ENCODE peak calls at places on chromosomes 16 and 17, in ten cellular contexts. One of them, this sample, is unnamed.

GRCh38 chr16:87550510-87550961 is 51.8 kb upstream of the JPH3 start:
- DNase-seq in cardiac muscle cell: no peak
- DNase-seq in A549: peak
- DNase-seq in Peyer's patch: peak
- DNase-seq in A172: no peak
- DNase-seq in thoracic aorta: no peak
- DNase-seq in central memory CD4-positive, alpha-beta T cell: peak
- DNase-seq in activated T-cell treated with anti-CD3 and anti-CD28 coated beads, Interleukin-2, amount 50 U/mL, for 48 hours: peak
- DNase-seq in aorta: no peak
- DNase-seq in GM23338: peak
- DNase-seq in this sample: no peak

GRCh38 chr17:35239823-35240222 is 3.0 kb upstream of the SLFN5 start:
- DNase-seq in cardiac muscle cell: peak
- DNase-seq in A549: no peak
- DNase-seq in Peyer's patch: no peak
- DNase-seq in A172: no peak
- DNase-seq in thoracic aorta: no peak
- DNase-seq in central memory CD4-positive, alpha-beta T cell: no peak
- DNase-seq in activated T-cell treated with anti-CD3 and anti-CD28 coated beads, Interleukin-2, amount 50 U/mL, for 48 hours: no peak
- DNase-seq in aorta: no peak
- DNase-seq in GM23338: no peak
- DNase-seq in this sample: no peak

GRCh38 chr16:69382421-69382820 is 3.4 kb downstream of the TERF2 start:
- DNase-seq in cardiac muscle cell: peak
- DNase-seq in A549: no peak
- DNase-seq in Peyer's patch: no peak
- DNase-seq in A172: no peak
- DNase-seq in thoracic aorta: no peak
- DNase-seq in central memory CD4-positive, alpha-beta T cell: no peak
- DNase-seq in activated T-cell treated with anti-CD3 and anti-CD28 coated beads, Interleukin-2, amount 50 U/mL, for 48 hours: no peak
- DNase-seq in aorta: no peak
- DNase-seq in GM23338: no peak
- DNase-seq in this sample: no peak

GRCh38 chr17:75601057-75601987 is 13.7 kb downstream of the MYO15B start:
- DNase-seq in cardiac muscle cell: peak
- DNase-seq in A549: peak
- DNase-seq in Peyer's patch: peak
- DNase-seq in A172: peak
- DNase-seq in thoracic aorta: no peak
- DNase-seq in central memory CD4-positive, alpha-beta T cell: peak
- DNase-seq in activated T-cell treated with anti-CD3 and anti-CD28 coated beads, Interleukin-2, amount 50 U/mL, for 48 hours: peak
- DNase-seq in aorta: no peak
- DNase-seq in GM23338: peak
- DNase-seq in this sample: peak

GRCh38 chr17:65099941-65100315 is 37.2 kb upstream of the RGS9 start:
- DNase-seq in cardiac muscle cell: peak
- DNase-seq in A549: peak
- DNase-seq in Peyer's patch: peak
- DNase-seq in A172: peak
- DNase-seq in thoracic aorta: peak
- DNase-seq in central memory CD4-positive, alpha-beta T cell: peak
- DNase-seq in activated T-cell treated with anti-CD3 and anti-CD28 coated beads, Interleukin-2, amount 50 U/mL, for 48 hours: peak
- DNase-seq in aorta: peak
- DNase-seq in GM23338: peak
- DNase-seq in this sample: peak

GRCh38 chr17:81392909-81393654 is 2.2 kb upstream of the BAHCC1 start:
- DNase-seq in cardiac muscle cell: no peak
- DNase-seq in A549: peak
- DNase-seq in Peyer's patch: no peak
- DNase-seq in A172: no peak
- DNase-seq in thoracic aorta: no peak
- DNase-seq in central memory CD4-positive, alpha-beta T cell: no peak
- DNase-seq in activated T-cell treated with anti-CD3 and anti-CD28 coated beads, Interleukin-2, amount 50 U/mL, for 48 hours: no peak
- DNase-seq in aorta: no peak
- DNase-seq in GM23338: peak
- DNase-seq in this sample: no peak

GRCh38 chr16:1237990-1238389 is 2.5 kb upstream of the TPSAB1 start:
- DNase-seq in cardiac muscle cell: no peak
- DNase-seq in A549: no peak
- DNase-seq in Peyer's patch: no peak
- DNase-seq in A172: no peak
- DNase-seq in thoracic aorta: no peak
- DNase-seq in central memory CD4-positive, alpha-beta T cell: no peak
- DNase-seq in activated T-cell treated with anti-CD3 and anti-CD28 coated beads, Interleukin-2, amount 50 U/mL, for 48 hours: no peak
- DNase-seq in aorta: no peak
- DNase-seq in GM23338: no peak
- DNase-seq in this sample: no peak

GRCh38 chr17:5122586-5123342 is 6.9 kb downstream of the USP6 start:
- DNase-seq in cardiac muscle cell: peak
- DNase-seq in A549: no peak
- DNase-seq in Peyer's patch: peak
- DNase-seq in A172: no peak
- DNase-seq in thoracic aorta: no peak
- DNase-seq in central memory CD4-positive, alpha-beta T cell: no peak
- DNase-seq in activated T-cell treated with anti-CD3 and anti-CD28 coated beads, Interleukin-2, amount 50 U/mL, for 48 hours: peak
- DNase-seq in aorta: no peak
- DNase-seq in GM23338: peak
- DNase-seq in this sample: peak

GRCh38 chr17:66956941-66957340 is 7.6 kb upstream of the CACNG4 start:
- DNase-seq in cardiac muscle cell: no peak
- DNase-seq in A549: no peak
- DNase-seq in Peyer's patch: no peak
- DNase-seq in A172: no peak
- DNase-seq in thoracic aorta: no peak
- DNase-seq in central memory CD4-positive, alpha-beta T cell: no peak
- DNase-seq in activated T-cell treated with anti-CD3 and anti-CD28 coated beads, Interleukin-2, amount 50 U/mL, for 48 hours: no peak
- DNase-seq in aorta: no peak
- DNase-seq in GM23338: no peak
- DNase-seq in this sample: no peak

GRCh38 chr16:68065716-68066305 is 19.4 kb upstream of the NFATC3 start:
- DNase-seq in cardiac muscle cell: peak
- DNase-seq in A549: no peak
- DNase-seq in Peyer's patch: peak
- DNase-seq in A172: peak
- DNase-seq in thoracic aorta: no peak
- DNase-seq in central memory CD4-positive, alpha-beta T cell: no peak
- DNase-seq in activated T-cell treated with anti-CD3 and anti-CD28 coated beads, Interleukin-2, amount 50 U/mL, for 48 hours: no peak
- DNase-seq in aorta: no peak
- DNase-seq in GM23338: no peak
- DNase-seq in this sample: no peak

GRCh38 chr17:12627776-12628491 is 37.8 kb upstream of the MYOCD start:
- DNase-seq in cardiac muscle cell: no peak
- DNase-seq in A549: no peak
- DNase-seq in Peyer's patch: no peak
- DNase-seq in A172: no peak
- DNase-seq in thoracic aorta: no peak
- DNase-seq in central memory CD4-positive, alpha-beta T cell: no peak
- DNase-seq in activated T-cell treated with anti-CD3 and anti-CD28 coated beads, Interleukin-2, amount 50 U/mL, for 48 hours: no peak
- DNase-seq in aorta: no peak
- DNase-seq in GM23338: no peak
- DNase-seq in this sample: no peak

GRCh38 chr17:66255112-66255511 is 25.9 kb upstream of the APOH start:
- DNase-seq in cardiac muscle cell: peak
- DNase-seq in A549: no peak
- DNase-seq in Peyer's patch: peak
- DNase-seq in A172: peak
- DNase-seq in thoracic aorta: no peak
- DNase-seq in central memory CD4-positive, alpha-beta T cell: peak
- DNase-seq in activated T-cell treated with anti-CD3 and anti-CD28 coated beads, Interleukin-2, amount 50 U/mL, for 48 hours: no peak
- DNase-seq in aorta: no peak
- DNase-seq in GM23338: peak
- DNase-seq in this sample: no peak

GRCh38 chr17:74686761-74687160 is 26.0 kb downstream of the CD300LF start:
- DNase-seq in cardiac muscle cell: no peak
- DNase-seq in A549: no peak
- DNase-seq in Peyer's patch: no peak
- DNase-seq in A172: no peak
- DNase-seq in thoracic aorta: no peak
- DNase-seq in central memory CD4-positive, alpha-beta T cell: no peak
- DNase-seq in activated T-cell treated with anti-CD3 and anti-CD28 coated beads, Interleukin-2, amount 50 U/mL, for 48 hours: no peak
- DNase-seq in aorta: no peak
- DNase-seq in GM23338: no peak
- DNase-seq in this sample: no peak

GRCh38 chr17:35537569-35538209 is at the start of gene SLFN12L:
- DNase-seq in cardiac muscle cell: no peak
- DNase-seq in A549: no peak
- DNase-seq in Peyer's patch: no peak
- DNase-seq in A172: no peak
- DNase-seq in thoracic aorta: no peak
- DNase-seq in central memory CD4-positive, alpha-beta T cell: peak
- DNase-seq in activated T-cell treated with anti-CD3 and anti-CD28 coated beads, Interleukin-2, amount 50 U/mL, for 48 hours: no peak
- DNase-seq in aorta: no peak
- DNase-seq in GM23338: no peak
- DNase-seq in this sample: no peak

GRCh38 chr16:78576941-78577340 is 477.5 kb downstream of the WWOX start:
- DNase-seq in cardiac muscle cell: no peak
- DNase-seq in A549: no peak
- DNase-seq in Peyer's patch: no peak
- DNase-seq in A172: no peak
- DNase-seq in thoracic aorta: no peak
- DNase-seq in central memory CD4-positive, alpha-beta T cell: no peak
- DNase-seq in activated T-cell treated with anti-CD3 and anti-CD28 coated beads, Interleukin-2, amount 50 U/mL, for 48 hours: no peak
- DNase-seq in aorta: no peak
- DNase-seq in GM23338: no peak
- DNase-seq in this sample: no peak

GRCh38 chr17:58564971-58565370 is 50.5 kb upstream of the MTMR4 start:
- DNase-seq in cardiac muscle cell: no peak
- DNase-seq in A549: no peak
- DNase-seq in Peyer's patch: no peak
- DNase-seq in A172: no peak
- DNase-seq in thoracic aorta: no peak
- DNase-seq in central memory CD4-positive, alpha-beta T cell: no peak
- DNase-seq in activated T-cell treated with anti-CD3 and anti-CD28 coated beads, Interleukin-2, amount 50 U/mL, for 48 hours: no peak
- DNase-seq in aorta: no peak
- DNase-seq in GM23338: no peak
- DNase-seq in this sample: no peak

GRCh38 chr16:89366561-89367537 is 123.5 kb downstream of the ANKRD11 start:
- DNase-seq in cardiac muscle cell: no peak
- DNase-seq in A549: no peak
- DNase-seq in Peyer's patch: no peak
- DNase-seq in A172: no peak
- DNase-seq in thoracic aorta: no peak
- DNase-seq in central memory CD4-positive, alpha-beta T cell: no peak
- DNase-seq in activated T-cell treated with anti-CD3 and anti-CD28 coated beads, Interleukin-2, amount 50 U/mL, for 48 hours: no peak
- DNase-seq in aorta: peak
- DNase-seq in GM23338: no peak
- DNase-seq in this sample: no peak

GRCh38 chr16:21159281-21159951 is 942 bp downstream of the LDAF1 start:
- DNase-seq in cardiac muscle cell: no peak
- DNase-seq in A549: no peak
- DNase-seq in Peyer's patch: peak
- DNase-seq in A172: no peak
- DNase-seq in thoracic aorta: no peak
- DNase-seq in central memory CD4-positive, alpha-beta T cell: peak
- DNase-seq in activated T-cell treated with anti-CD3 and anti-CD28 coated beads, Interleukin-2, amount 50 U/mL, for 48 hours: peak
- DNase-seq in aorta: peak
- DNase-seq in GM23338: peak
- DNase-seq in this sample: peak

GRCh38 chr17:27598337-27599050 is 32.5 kb upstream of the LGALS9 start:
- DNase-seq in cardiac muscle cell: no peak
- DNase-seq in A549: no peak
- DNase-seq in Peyer's patch: no peak
- DNase-seq in A172: no peak
- DNase-seq in thoracic aorta: no peak
- DNase-seq in central memory CD4-positive, alpha-beta T cell: no peak
- DNase-seq in activated T-cell treated with anti-CD3 and anti-CD28 coated beads, Interleukin-2, amount 50 U/mL, for 48 hours: no peak
- DNase-seq in aorta: peak
- DNase-seq in GM23338: no peak
- DNase-seq in this sample: no peak

GRCh38 chr17:67489273-67489672 is 112.2 kb downstream of the PITPNC1 start:
- DNase-seq in cardiac muscle cell: no peak
- DNase-seq in A549: no peak
- DNase-seq in Peyer's patch: no peak
- DNase-seq in A172: no peak
- DNase-seq in thoracic aorta: no peak
- DNase-seq in central memory CD4-positive, alpha-beta T cell: no peak
- DNase-seq in activated T-cell treated with anti-CD3 and anti-CD28 coated beads, Interleukin-2, amount 50 U/mL, for 48 hours: peak
- DNase-seq in aorta: no peak
- DNase-seq in GM23338: no peak
- DNase-seq in this sample: no peak

GRCh38 chr17:58577696-58578095 is 63.3 kb upstream of the MTMR4 start:
- DNase-seq in cardiac muscle cell: peak
- DNase-seq in A549: peak
- DNase-seq in Peyer's patch: peak
- DNase-seq in A172: peak
- DNase-seq in thoracic aorta: no peak
- DNase-seq in central memory CD4-positive, alpha-beta T cell: peak
- DNase-seq in activated T-cell treated with anti-CD3 and anti-CD28 coated beads, Interleukin-2, amount 50 U/mL, for 48 hours: peak
- DNase-seq in aorta: peak
- DNase-seq in GM23338: peak
- DNase-seq in this sample: peak

GRCh38 chr16:86195863-86196630 is 297.1 kb downstream of the IRF8 start:
- DNase-seq in cardiac muscle cell: peak
- DNase-seq in A549: no peak
- DNase-seq in Peyer's patch: no peak
- DNase-seq in A172: no peak
- DNase-seq in thoracic aorta: no peak
- DNase-seq in central memory CD4-positive, alpha-beta T cell: no peak
- DNase-seq in activated T-cell treated with anti-CD3 and anti-CD28 coated beads, Interleukin-2, amount 50 U/mL, for 48 hours: no peak
- DNase-seq in aorta: no peak
- DNase-seq in GM23338: peak
- DNase-seq in this sample: no peak

GRCh38 chr17:18967806-18968744 is 16.1 kb downstream of the SLC5A10 start:
- DNase-seq in cardiac muscle cell: no peak
- DNase-seq in A549: no peak
- DNase-seq in Peyer's patch: no peak
- DNase-seq in A172: no peak
- DNase-seq in thoracic aorta: no peak
- DNase-seq in central memory CD4-positive, alpha-beta T cell: no peak
- DNase-seq in activated T-cell treated with anti-CD3 and anti-CD28 coated beads, Interleukin-2, amount 50 U/mL, for 48 hours: no peak
- DNase-seq in aorta: no peak
- DNase-seq in GM23338: no peak
- DNase-seq in this sample: no peak

GRCh38 chr16:53905028-53905427 is 201.1 kb downstream of the FTO start:
- DNase-seq in cardiac muscle cell: no peak
- DNase-seq in A549: no peak
- DNase-seq in Peyer's patch: no peak
- DNase-seq in A172: no peak
- DNase-seq in thoracic aorta: no peak
- DNase-seq in central memory CD4-positive, alpha-beta T cell: no peak
- DNase-seq in activated T-cell treated with anti-CD3 and anti-CD28 coated beads, Interleukin-2, amount 50 U/mL, for 48 hours: no peak
- DNase-seq in aorta: no peak
- DNase-seq in GM23338: no peak
- DNase-seq in this sample: no peak

GRCh38 chr16:29988346-29989075 is 6.9 kb downstream of the HIRIP3 start:
- DNase-seq in cardiac muscle cell: no peak
- DNase-seq in A549: no peak
- DNase-seq in Peyer's patch: no peak
- DNase-seq in A172: no peak
- DNase-seq in thoracic aorta: no peak
- DNase-seq in central memory CD4-positive, alpha-beta T cell: no peak
- DNase-seq in activated T-cell treated with anti-CD3 and anti-CD28 coated beads, Interleukin-2, amount 50 U/mL, for 48 hours: no peak
- DNase-seq in aorta: peak
- DNase-seq in GM23338: no peak
- DNase-seq in this sample: no peak

GRCh38 chr17:3512512-3513171 is 36.8 kb downstream of the ASPA start:
- DNase-seq in cardiac muscle cell: peak
- DNase-seq in A549: no peak
- DNase-seq in Peyer's patch: peak
- DNase-seq in A172: no peak
- DNase-seq in thoracic aorta: no peak
- DNase-seq in central memory CD4-positive, alpha-beta T cell: no peak
- DNase-seq in activated T-cell treated with anti-CD3 and anti-CD28 coated beads, Interleukin-2, amount 50 U/mL, for 48 hours: no peak
- DNase-seq in aorta: peak
- DNase-seq in GM23338: peak
- DNase-seq in this sample: peak

GRCh38 chr17:72587773-72588511 is 467.1 kb downstream of the SOX9 start:
- DNase-seq in cardiac muscle cell: peak
- DNase-seq in A549: no peak
- DNase-seq in Peyer's patch: no peak
- DNase-seq in A172: peak
- DNase-seq in thoracic aorta: no peak
- DNase-seq in central memory CD4-positive, alpha-beta T cell: no peak
- DNase-seq in activated T-cell treated with anti-CD3 and anti-CD28 coated beads, Interleukin-2, amount 50 U/mL, for 48 hours: no peak
- DNase-seq in aorta: no peak
- DNase-seq in GM23338: no peak
- DNase-seq in this sample: no peak

GRCh38 chr16:25553711-25554436 is 137.9 kb upstream of the HS3ST4 start:
- DNase-seq in cardiac muscle cell: no peak
- DNase-seq in A549: no peak
- DNase-seq in Peyer's patch: no peak
- DNase-seq in A172: no peak
- DNase-seq in thoracic aorta: no peak
- DNase-seq in central memory CD4-positive, alpha-beta T cell: no peak
- DNase-seq in activated T-cell treated with anti-CD3 and anti-CD28 coated beads, Interleukin-2, amount 50 U/mL, for 48 hours: no peak
- DNase-seq in aorta: no peak
- DNase-seq in GM23338: no peak
- DNase-seq in this sample: no peak